ENCODE peak calls at places on chromosome 4, in five cellular contexts. One of them, this sample, is unnamed.

GRCh38 chr4:72767903-72768817 is 199.1 kb upstream of the ADAMTS3 start:
- ATAC-seq in stimulated activated effector memory CD8-positive, alpha-beta T cell treated with anti-CD3 and anti-CD28 coated beads, Interleukin-12 subunit alpha, Interleukin-12 subunit beta, amount 100 ng/mL, for 72 hours: no peak
- ATAC-seq in left cardiac atrium: peak
- ATAC-seq in CD4-positive, CD25-positive, alpha-beta regulatory T cell: no peak
- ATAC-seq in esophagus mucosa: no peak
- ATAC-seq in this sample: no peak

GRCh38 chr4:1193206-1194027 is 21.0 kb upstream of the SPON2 start:
- ATAC-seq in CD4-positive, CD25-positive, alpha-beta regulatory T cell: no peak
- ATAC-seq in esophagus mucosa: no peak
- ATAC-seq in stimulated activated effector memory CD8-positive, alpha-beta T cell treated with anti-CD3 and anti-CD28 coated beads, Interleukin-12 subunit alpha, Interleukin-12 subunit beta, amount 100 ng/mL, for 72 hours: no peak
- ATAC-seq in left cardiac atrium: peak
- ATAC-seq in this sample: no peak

GRCh38 chr4:53633608-53634007 is 42.3 kb upstream of the LNX1 start:
- ATAC-seq in stimulated activated effector memory CD8-positive, alpha-beta T cell treated with anti-CD3 and anti-CD28 coated beads, Interleukin-12 subunit alpha, Interleukin-12 subunit beta, amount 100 ng/mL, for 72 hours: no peak
- ATAC-seq in CD4-positive, CD25-positive, alpha-beta regulatory T cell: no peak
- ATAC-seq in left cardiac atrium: peak
- ATAC-seq in esophagus mucosa: no peak
- ATAC-seq in this sample: no peak

GRCh38 chr4:25406081-25406692 is 29.1 kb downstream of the ANAPC4 start:
- ATAC-seq in stimulated activated effector memory CD8-positive, alpha-beta T cell treated with anti-CD3 and anti-CD28 coated beads, Interleukin-12 subunit alpha, Interleukin-12 subunit beta, amount 100 ng/mL, for 72 hours: no peak
- ATAC-seq in left cardiac atrium: peak
- ATAC-seq in esophagus mucosa: no peak
- ATAC-seq in CD4-positive, CD25-positive, alpha-beta regulatory T cell: no peak
- ATAC-seq in this sample: no peak

GRCh38 chr4:137609693-137610450 is 77.6 kb upstream of the PCDH18 start:
- ATAC-seq in CD4-positive, CD25-positive, alpha-beta regulatory T cell: no peak
- ATAC-seq in left cardiac atrium: peak
- ATAC-seq in esophagus mucosa: no peak
- ATAC-seq in stimulated activated effector memory CD8-positive, alpha-beta T cell treated with anti-CD3 and anti-CD28 coated beads, Interleukin-12 subunit alpha, Interleukin-12 subunit beta, amount 100 ng/mL, for 72 hours: no peak
- ATAC-seq in this sample: no peak

GRCh38 chr4:183142566-183143545 is 43.8 kb downstream of the WWC2 start:
- ATAC-seq in CD4-positive, CD25-positive, alpha-beta regulatory T cell: no peak
- ATAC-seq in esophagus mucosa: peak
- ATAC-seq in stimulated activated effector memory CD8-positive, alpha-beta T cell treated with anti-CD3 and anti-CD28 coated beads, Interleukin-12 subunit alpha, Interleukin-12 subunit beta, amount 100 ng/mL, for 72 hours: no peak
- ATAC-seq in left cardiac atrium: peak
- ATAC-seq in this sample: no peak

GRCh38 chr4:108166038-108166437 is 2.7 kb downstream of the LEF1 start:
- ATAC-seq in stimulated activated effector memory CD8-positive, alpha-beta T cell treated with anti-CD3 and anti-CD28 coated beads, Interleukin-12 subunit alpha, Interleukin-12 subunit beta, amount 100 ng/mL, for 72 hours: no peak
- ATAC-seq in left cardiac atrium: no peak
- ATAC-seq in esophagus mucosa: no peak
- ATAC-seq in CD4-positive, CD25-positive, alpha-beta regulatory T cell: peak
- ATAC-seq in this sample: peak

GRCh38 chr4:5081441-5081999 is 30.2 kb downstream of the STK32B start:
- ATAC-seq in CD4-positive, CD25-positive, alpha-beta regulatory T cell: no peak
- ATAC-seq in esophagus mucosa: no peak
- ATAC-seq in stimulated activated effector memory CD8-positive, alpha-beta T cell treated with anti-CD3 and anti-CD28 coated beads, Interleukin-12 subunit alpha, Interleukin-12 subunit beta, amount 100 ng/mL, for 72 hours: no peak
- ATAC-seq in left cardiac atrium: no peak
- ATAC-seq in this sample: no peak

GRCh38 chr4:60223098-60223497 is 977.0 kb upstream of the ADGRL3 start:
- ATAC-seq in CD4-positive, CD25-positive, alpha-beta regulatory T cell: no peak
- ATAC-seq in left cardiac atrium: no peak
- ATAC-seq in esophagus mucosa: no peak
- ATAC-seq in stimulated activated effector memory CD8-positive, alpha-beta T cell treated with anti-CD3 and anti-CD28 coated beads, Interleukin-12 subunit alpha, Interleukin-12 subunit beta, amount 100 ng/mL, for 72 hours: no peak
- ATAC-seq in this sample: no peak

GRCh38 chr4:99921174-99921573 is 25.2 kb downstream of the DNAJB14 start:
- ATAC-seq in left cardiac atrium: no peak
- ATAC-seq in CD4-positive, CD25-positive, alpha-beta regulatory T cell: no peak
- ATAC-seq in esophagus mucosa: no peak
- ATAC-seq in stimulated activated effector memory CD8-positive, alpha-beta T cell treated with anti-CD3 and anti-CD28 coated beads, Interleukin-12 subunit alpha, Interleukin-12 subunit beta, amount 100 ng/mL, for 72 hours: no peak
- ATAC-seq in this sample: peak

GRCh38 chr4:140138428-140138827 is 15.6 kb downstream of the MAML3 start:
- ATAC-seq in left cardiac atrium: no peak
- ATAC-seq in stimulated activated effector memory CD8-positive, alpha-beta T cell treated with anti-CD3 and anti-CD28 coated beads, Interleukin-12 subunit alpha, Interleukin-12 subunit beta, amount 100 ng/mL, for 72 hours: no peak
- ATAC-seq in esophagus mucosa: no peak
- ATAC-seq in CD4-positive, CD25-positive, alpha-beta regulatory T cell: no peak
- ATAC-seq in this sample: no peak

GRCh38 chr4:119493419-119493818 is 135.2 kb downstream of the PDE5A start:
- ATAC-seq in left cardiac atrium: no peak
- ATAC-seq in CD4-positive, CD25-positive, alpha-beta regulatory T cell: no peak
- ATAC-seq in stimulated activated effector memory CD8-positive, alpha-beta T cell treated with anti-CD3 and anti-CD28 coated beads, Interleukin-12 subunit alpha, Interleukin-12 subunit beta, amount 100 ng/mL, for 72 hours: no peak
- ATAC-seq in esophagus mucosa: no peak
- ATAC-seq in this sample: no peak

GRCh38 chr4:28354874-28355273 is 1494.2 kb downstream of the STIM2 start:
- ATAC-seq in CD4-positive, CD25-positive, alpha-beta regulatory T cell: no peak
- ATAC-seq in stimulated activated effector memory CD8-positive, alpha-beta T cell treated with anti-CD3 and anti-CD28 coated beads, Interleukin-12 subunit alpha, Interleukin-12 subunit beta, amount 100 ng/mL, for 72 hours: no peak
- ATAC-seq in esophagus mucosa: no peak
- ATAC-seq in left cardiac atrium: no peak
- ATAC-seq in this sample: no peak

GRCh38 chr4:135948797-135949196 is 1583.5 kb downstream of the PCDH18 start:
- ATAC-seq in left cardiac atrium: no peak
- ATAC-seq in stimulated activated effector memory CD8-positive, alpha-beta T cell treated with anti-CD3 and anti-CD28 coated beads, Interleukin-12 subunit alpha, Interleukin-12 subunit beta, amount 100 ng/mL, for 72 hours: no peak
- ATAC-seq in esophagus mucosa: no peak
- ATAC-seq in CD4-positive, CD25-positive, alpha-beta regulatory T cell: no peak
- ATAC-seq in this sample: no peak

GRCh38 chr4:3787489-3788365 is 21.5 kb downstream of the ADRA2C start:
- ATAC-seq in stimulated activated effector memory CD8-positive, alpha-beta T cell treated with anti-CD3 and anti-CD28 coated beads, Interleukin-12 subunit alpha, Interleukin-12 subunit beta, amount 100 ng/mL, for 72 hours: no peak
- ATAC-seq in esophagus mucosa: no peak
- ATAC-seq in CD4-positive, CD25-positive, alpha-beta regulatory T cell: no peak
- ATAC-seq in left cardiac atrium: no peak
- ATAC-seq in this sample: no peak

GRCh38 chr4:140047781-140048180 is 106.2 kb downstream of the MAML3 start:
- ATAC-seq in stimulated activated effector memory CD8-positive, alpha-beta T cell treated with anti-CD3 and anti-CD28 coated beads, Interleukin-12 subunit alpha, Interleukin-12 subunit beta, amount 100 ng/mL, for 72 hours: no peak
- ATAC-seq in CD4-positive, CD25-positive, alpha-beta regulatory T cell: no peak
- ATAC-seq in left cardiac atrium: no peak
- ATAC-seq in esophagus mucosa: no peak
- ATAC-seq in this sample: no peak

GRCh38 chr4:98546910-98547544 is 111.4 kb downstream of the TSPAN5 start:
- ATAC-seq in esophagus mucosa: peak
- ATAC-seq in stimulated activated effector memory CD8-positive, alpha-beta T cell treated with anti-CD3 and anti-CD28 coated beads, Interleukin-12 subunit alpha, Interleukin-12 subunit beta, amount 100 ng/mL, for 72 hours: no peak
- ATAC-seq in left cardiac atrium: peak
- ATAC-seq in CD4-positive, CD25-positive, alpha-beta regulatory T cell: no peak
- ATAC-seq in this sample: no peak

GRCh38 chr4:37648084-37648817 is 37.9 kb downstream of the RELL1 start:
- ATAC-seq in CD4-positive, CD25-positive, alpha-beta regulatory T cell: no peak
- ATAC-seq in esophagus mucosa: peak
- ATAC-seq in stimulated activated effector memory CD8-positive, alpha-beta T cell treated with anti-CD3 and anti-CD28 coated beads, Interleukin-12 subunit alpha, Interleukin-12 subunit beta, amount 100 ng/mL, for 72 hours: no peak
- ATAC-seq in left cardiac atrium: peak
- ATAC-seq in this sample: peak

GRCh38 chr4:70197842-70198241 is 2.3 kb downstream of the ODAM start:
- ATAC-seq in esophagus mucosa: no peak
- ATAC-seq in left cardiac atrium: no peak
- ATAC-seq in stimulated activated effector memory CD8-positive, alpha-beta T cell treated with anti-CD3 and anti-CD28 coated beads, Interleukin-12 subunit alpha, Interleukin-12 subunit beta, amount 100 ng/mL, for 72 hours: no peak
- ATAC-seq in CD4-positive, CD25-positive, alpha-beta regulatory T cell: no peak
- ATAC-seq in this sample: no peak

GRCh38 chr4:83370640-83370906 is 35.9 kb upstream of the HPSE start:
- ATAC-seq in left cardiac atrium: no peak
- ATAC-seq in stimulated activated effector memory CD8-positive, alpha-beta T cell treated with anti-CD3 and anti-CD28 coated beads, Interleukin-12 subunit alpha, Interleukin-12 subunit beta, amount 100 ng/mL, for 72 hours: no peak
- ATAC-seq in esophagus mucosa: peak
- ATAC-seq in CD4-positive, CD25-positive, alpha-beta regulatory T cell: no peak
- ATAC-seq in this sample: no peak

GRCh38 chr4:156084312-156084811 is 130.7 kb upstream of the CTSO start:
- ATAC-seq in left cardiac atrium: no peak
- ATAC-seq in stimulated activated effector memory CD8-positive, alpha-beta T cell treated with anti-CD3 and anti-CD28 coated beads, Interleukin-12 subunit alpha, Interleukin-12 subunit beta, amount 100 ng/mL, for 72 hours: no peak
- ATAC-seq in CD4-positive, CD25-positive, alpha-beta regulatory T cell: no peak
- ATAC-seq in esophagus mucosa: no peak
- ATAC-seq in this sample: no peak

GRCh38 chr4:171668403-171668802 is 144.8 kb upstream of the GALNTL6 start:
- ATAC-seq in esophagus mucosa: no peak
- ATAC-seq in left cardiac atrium: no peak
- ATAC-seq in stimulated activated effector memory CD8-positive, alpha-beta T cell treated with anti-CD3 and anti-CD28 coated beads, Interleukin-12 subunit alpha, Interleukin-12 subunit beta, amount 100 ng/mL, for 72 hours: no peak
- ATAC-seq in CD4-positive, CD25-positive, alpha-beta regulatory T cell: no peak
- ATAC-seq in this sample: no peak

GRCh38 chr4:41763741-41764140 is 15.2 kb upstream of the PHOX2B start:
- ATAC-seq in CD4-positive, CD25-positive, alpha-beta regulatory T cell: no peak
- ATAC-seq in esophagus mucosa: no peak
- ATAC-seq in stimulated activated effector memory CD8-positive, alpha-beta T cell treated with anti-CD3 and anti-CD28 coated beads, Interleukin-12 subunit alpha, Interleukin-12 subunit beta, amount 100 ng/mL, for 72 hours: no peak
- ATAC-seq in left cardiac atrium: no peak
- ATAC-seq in this sample: no peak

GRCh38 chr4:11748169-11748872 is 319.6 kb upstream of the HS3ST1 start:
- ATAC-seq in left cardiac atrium: peak
- ATAC-seq in CD4-positive, CD25-positive, alpha-beta regulatory T cell: no peak
- ATAC-seq in esophagus mucosa: peak
- ATAC-seq in stimulated activated effector memory CD8-positive, alpha-beta T cell treated with anti-CD3 and anti-CD28 coated beads, Interleukin-12 subunit alpha, Interleukin-12 subunit beta, amount 100 ng/mL, for 72 hours: no peak
- ATAC-seq in this sample: no peak

GRCh38 chr4:80231180-80231579 is 33.9 kb downstream of the PRDM8 start:
- ATAC-seq in stimulated activated effector memory CD8-positive, alpha-beta T cell treated with anti-CD3 and anti-CD28 coated beads, Interleukin-12 subunit alpha, Interleukin-12 subunit beta, amount 100 ng/mL, for 72 hours: no peak
- ATAC-seq in CD4-positive, CD25-positive, alpha-beta regulatory T cell: no peak
- ATAC-seq in esophagus mucosa: no peak
- ATAC-seq in left cardiac atrium: no peak
- ATAC-seq in this sample: no peak

GRCh38 chr4:109072595-109072994 is 229.9 kb downstream of the COL25A1 start:
- ATAC-seq in CD4-positive, CD25-positive, alpha-beta regulatory T cell: no peak
- ATAC-seq in stimulated activated effector memory CD8-positive, alpha-beta T cell treated with anti-CD3 and anti-CD28 coated beads, Interleukin-12 subunit alpha, Interleukin-12 subunit beta, amount 100 ng/mL, for 72 hours: no peak
- ATAC-seq in left cardiac atrium: peak
- ATAC-seq in esophagus mucosa: no peak
- ATAC-seq in this sample: no peak

GRCh38 chr4:105785792-105786191 is 77.2 kb downstream of the GSTCD start:
- ATAC-seq in esophagus mucosa: no peak
- ATAC-seq in CD4-positive, CD25-positive, alpha-beta regulatory T cell: no peak
- ATAC-seq in stimulated activated effector memory CD8-positive, alpha-beta T cell treated with anti-CD3 and anti-CD28 coated beads, Interleukin-12 subunit alpha, Interleukin-12 subunit beta, amount 100 ng/mL, for 72 hours: no peak
- ATAC-seq in left cardiac atrium: no peak
- ATAC-seq in this sample: no peak

This sample was measured in activated T-helper 17 cell treated with anti-CD3 and anti-CD28 coated beads, Interleukin-2, amount 50 U/mL, for 72 hours.